ENCODE peak calls at places on chromosomes 13 and 19, in five cellular contexts. I is activated CD4-positive, CD25-positive, alpha-beta regulatory T cell treated with anti-CD3 and anti-CD28 coated beads, Interleukin-2, amount 50 U/mL, for 72 hours; R is stimulated activated CD8-positive, alpha-beta memory T cell treated with anti-CD3 and anti-CD28 coated beads, Interleukin-4, amount 100 ng/mL, for 48 hours; X is activated CD4-positive, alpha-beta T cell treated with anti-CD3 and anti-CD28 coated beads for 48 hours; G is BE2C. K is an unnamed sample.

GRCh38 chr19:7994114-7994513 is 11.3 kb downstream of the ELAVL1 start:
- DNase-seq in X (no peak), I (no peak), R (no peak), G (no peak), K (no peak)

GRCh38 chr19:57123882-57124281 is 4.1 kb downstream of the USP29 start:
- DNase-seq in X (no peak), R (no peak), I (no peak), G (no peak), K (no peak)

GRCh38 chr13:27962128-27962841 is 6.8 kb downstream of the CDX2 start:
- DNase-seq in I (no peak), G (no peak), X (no peak), R (no peak), K (no peak)

GRCh38 chr13:110820311-110820710 is 94.6 kb downstream of the ANKRD10 start:
- DNase-seq in X (no peak), R (no peak), G (no peak), I (no peak), K (no peak)

GRCh38 chr19:56477429-56478338 is 539 bp upstream of the ZNF667 start:
- DNase-seq in X (peak; percentile 76), G (peak; percentile 95), I (peak; percentile 41), R (peak; percentile 75), K (peak; percentile 76)

GRCh38 chr19:18644144-18645034 is 7.6 kb downstream of the KLHL26 start:
- DNase-seq in G (no peak), X (no peak), I (no peak), R (no peak), K (no peak)

GRCh38 chr13:74115138-74115537 is 19.1 kb downstream of the KLF12 start:
- DNase-seq in R (no peak), G (no peak), I (no peak), X (no peak), K (no peak)

GRCh38 chr13:73720216-73720840 is 413.9 kb downstream of the KLF12 start:
- DNase-seq in I (no peak), G (no peak), X (no peak), R (no peak), K (no peak)

GRCh38 chr13:38167164-38167822 is 182.4 kb upstream of the UFM1 start:
- DNase-seq in R (no peak), I (no peak), G (no peak), X (no peak), K (no peak)

GRCh38 chr19:42555317-42555716 is 27.0 kb upstream of the CEACAM1 start:
- DNase-seq in G (no peak), R (no peak), I (no peak), X (no peak), K (no peak)

GRCh38 chr19:11203194-11204075 is 6.1 kb upstream of the KANK2 start:
- DNase-seq in G (peak; percentile 85), X (peak; percentile 46), R (peak; percentile 70), I (peak; percentile 56), K (peak; percentile 56)

GRCh38 chr19:46892252-46893179 is 31.7 kb downstream of the ARHGAP35 start:
- DNase-seq in I (no peak), R (no peak), G (no peak), X (no peak), K (no peak)

GRCh38 chr19:49520705-49521319 is 7.0 kb upstream of the RCN3 start:
- DNase-seq in I (no peak), G (no peak), R (no peak), X (no peak), K (no peak)

GRCh38 chr13:43725460-43725859 is 61.3 kb downstream of the ENOX1 start:
- DNase-seq in X (no peak), G (no peak), I (no peak), R (no peak), K (no peak)

GRCh38 chr19:45553464-45553863 is 31.1 kb downstream of the OPA3 start:
- DNase-seq in R (no peak), X (no peak), G (peak; percentile 42), I (no peak), K (no peak)

GRCh38 chr13:40598599-40598998 is 67.8 kb downstream of the FOXO1 start:
- DNase-seq in X (no peak), I (no peak), R (no peak), G (no peak), K (no peak)

GRCh38 chr13:103315701-103316100 is 249.5 kb upstream of the SLC10A2 start:
- DNase-seq in R (no peak), I (no peak), X (no peak), G (no peak), K (no peak)

GRCh38 chr13:26457212-26457611 is 100.3 kb upstream of the WASF3 start:
- DNase-seq in I (no peak), X (no peak), G (no peak), R (no peak), K (no peak)

GRCh38 chr13:110904748-110905147 is 10.1 kb downstream of the ANKRD10 start:
- DNase-seq in G (no peak), I (no peak), X (no peak), R (no peak), K (no peak)

GRCh38 chr13:46172531-46172991 is 9.4 kb downstream of the LCP1 start:
- DNase-seq in G (no peak), X (peak; percentile 49), R (peak; percentile 57), I (no peak), K (peak; percentile 48)

GRCh38 chr19:48333467-48334384 is 8.4 kb downstream of the EMP3 start:
- DNase-seq in X (peak; percentile 96), R (peak; percentile 93), G (peak; percentile 96), I (peak; percentile 92), K (peak; percentile 95)

GRCh38 chr19:50837300-50837699 is 3.9 kb upstream of the KLK15 start:
- DNase-seq in G (no peak), R (no peak), X (no peak), I (no peak), K (no peak)

GRCh38 chr13:50128406-50129048 is 113.3 kb downstream of the KCNRG start:
- DNase-seq in R (peak; percentile 39), X (peak; percentile 32), I (no peak), G (no peak), K (peak; percentile 45)

GRCh38 chr19:38049105-38049649 is 142.2 kb downstream of the SIPA1L3 start:
- DNase-seq in X (peak; percentile 64), G (no peak), R (peak; percentile 69), I (peak; percentile 51), K (peak; percentile 73)

GRCh38 chr13:33644607-33645543 is 173.1 kb upstream of the RFC3 start:
- DNase-seq in X (peak; percentile 30), G (no peak), R (peak; percentile 30), I (no peak), K (peak; percentile 29)

GRCh38 chr13:40340368-40341085 is 325.9 kb downstream of the FOXO1 start:
- DNase-seq in I (no peak), G (no peak), X (no peak), R (no peak), K (no peak)

GRCh38 chr13:21913010-21913409 is 242.1 kb downstream of the FGF9 start:
- DNase-seq in I (no peak), G (no peak), X (peak; percentile 4), R (no peak), K (no peak)

GRCh38 chr13:109156181-109156935 is 526.9 kb downstream of the MYO16 start:
- DNase-seq in X (no peak), G (no peak), R (no peak), I (no peak), K (no peak)

GRCh38 chr13:44649834-44650233 is 73.7 kb upstream of the TSC22D1 start:
- DNase-seq in I (no peak), G (no peak), X (no peak), R (no peak), K (no peak)

GRCh38 chr13:90498096-90498495 is 849.4 kb upstream of the MIR17HG start:
- DNase-seq in I (no peak), X (no peak), G (no peak), R (no peak), K (no peak)

GRCh38 chr13:110242615-110243014 is 64.3 kb downstream of the COL4A1 start:
- DNase-seq in R (no peak), G (no peak), I (no peak), X (no peak), K (no peak)

K was measured in activated T-cell treated with anti-CD3 and anti-CD28 coated beads, Interleukin-2, amount 50 U/mL, for 48 hours.